ENCODE peak calls at places on chromosome 20, in eight cellular contexts. U, X, D, H, M, Z, A and I are unnamed samples.

GRCh38 chr20:59030911-59031310 is 1.2 kb downstream of the ATP5F1E start:
- DNase-seq in U (no peak), X (no peak), D (no peak), H (no peak), M (no peak), Z (no peak), A (no peak), I (no peak)

GRCh38 chr20:58634818-58635665 is 16.0 kb upstream of the STX16 start:
- DNase-seq in U (no peak), X (no peak), D (peak), H (no peak), M (no peak), Z (peak), A (no peak), I (no peak)

GRCh38 chr20:40449974-40450616 is 238.9 kb downstream of the MAFB start:
- DNase-seq in U (no peak), X (no peak), D (no peak), H (no peak), M (no peak), Z (no peak), A (no peak), I (no peak)

GRCh38 chr20:31260326-31260932 is 3.0 kb downstream of the DEFB115 start:
- DNase-seq in U (no peak), X (no peak), D (no peak), H (peak), M (no peak), Z (no peak), A (peak), I (no peak)

GRCh38 chr20:1345030-1345755 is 16.3 kb upstream of the SDCBP2 start:
- DNase-seq in U (no peak), X (no peak), D (no peak), H (no peak), M (no peak), Z (no peak), A (no peak), I (no peak)

GRCh38 chr20:25233016-25233772 is 14.7 kb upstream of the PYGB start:
- DNase-seq in U (no peak), X (no peak), D (no peak), H (no peak), M (no peak), Z (peak), A (no peak), I (no peak)

GRCh38 chr20:17662333-17663039 is 19.6 kb downstream of the RRBP1 start:
- DNase-seq in U (peak), X (no peak), D (no peak), H (no peak), M (no peak), Z (peak), A (peak), I (no peak)

GRCh38 chr20:23295934-23296333 is 54.7 kb upstream of the NXT1 start:
- DNase-seq in U (no peak), X (no peak), D (no peak), H (no peak), M (no peak), Z (peak), A (no peak), I (no peak)

GRCh38 chr20:53044296-53044695 is 72.1 kb downstream of the TSHZ2 start:
- DNase-seq in U (no peak), X (no peak), D (no peak), H (no peak), M (no peak), Z (no peak), A (no peak), I (no peak)

GRCh38 chr20:35478804-35479472 is 23.5 kb downstream of the CEP250 start:
- DNase-seq in U (no peak), X (no peak), D (no peak), H (peak), M (no peak), Z (no peak), A (peak), I (no peak)

GRCh38 chr20:6122873-6123649 is at the start of gene FERMT1:
- DNase-seq in U (peak), X (peak), D (peak), H (no peak), M (no peak), Z (peak), A (peak), I (peak)

GRCh38 chr20:24979036-24979960 is 13.3 kb downstream of the APMAP start:
- DNase-seq in U (no peak), X (no peak), D (no peak), H (no peak), M (no peak), Z (peak), A (no peak), I (no peak)

GRCh38 chr20:41330343-41330720 is 10.3 kb upstream of the LPIN3 start:
- DNase-seq in U (no peak), X (no peak), D (no peak), H (no peak), M (no peak), Z (no peak), A (no peak), I (no peak)

GRCh38 chr20:4944918-4945317 is 56.4 kb downstream of the SLC23A2 start:
- DNase-seq in U (no peak), X (no peak), D (no peak), H (no peak), M (no peak), Z (no peak), A (no peak), I (no peak)

GRCh38 chr20:55160022-55160421 is 684.6 kb downstream of the DOK5 start:
- DNase-seq in U (no peak), X (no peak), D (no peak), H (no peak), M (no peak), Z (no peak), A (no peak), I (peak)

GRCh38 chr20:846894-847278 is 13.4 kb downstream of the FAM110A start:
- DNase-seq in U (peak), X (no peak), D (peak), H (peak), M (peak), Z (no peak), A (peak), I (no peak)

GRCh38 chr20:46683939-46684750 is 5.1 kb downstream of the TP53RK start:
- DNase-seq in U (peak), X (peak), D (no peak), H (no peak), M (no peak), Z (peak), A (no peak), I (peak)

GRCh38 chr20:50366270-50367103 is 143.7 kb upstream of the PTPN1 start:
- DNase-seq in U (peak), X (no peak), D (no peak), H (no peak), M (no peak), Z (peak), A (no peak), I (no peak)

GRCh38 chr20:58366016-58366415 is 23.0 kb upstream of the VAPB start:
- DNase-seq in U (no peak), X (no peak), D (no peak), H (no peak), M (no peak), Z (no peak), A (no peak), I (peak)

GRCh38 chr20:673606-674005 is 2.0 kb downstream of the SCRT2 start:
- DNase-seq in U (no peak), X (no peak), D (no peak), H (no peak), M (no peak), Z (no peak), A (no peak), I (no peak)

GRCh38 chr20:5164645-5165399 is 38.0 kb downstream of the CDS2 start:
- DNase-seq in U (no peak), X (no peak), D (no peak), H (no peak), M (no peak), Z (no peak), A (no peak), I (no peak)

GRCh38 chr20:11473971-11474370 is 443.7 kb upstream of the BTBD3 start:
- DNase-seq in U (no peak), X (no peak), D (no peak), H (no peak), M (no peak), Z (no peak), A (no peak), I (no peak)

GRCh38 chr20:11467436-11467835 is 450.3 kb upstream of the BTBD3 start:
- DNase-seq in U (no peak), X (no peak), D (no peak), H (no peak), M (no peak), Z (no peak), A (no peak), I (no peak)

GRCh38 chr20:11468880-11469279 is 448.8 kb upstream of the BTBD3 start:
- DNase-seq in U (no peak), X (no peak), D (no peak), H (no peak), M (no peak), Z (no peak), A (no peak), I (no peak)

DNA sequence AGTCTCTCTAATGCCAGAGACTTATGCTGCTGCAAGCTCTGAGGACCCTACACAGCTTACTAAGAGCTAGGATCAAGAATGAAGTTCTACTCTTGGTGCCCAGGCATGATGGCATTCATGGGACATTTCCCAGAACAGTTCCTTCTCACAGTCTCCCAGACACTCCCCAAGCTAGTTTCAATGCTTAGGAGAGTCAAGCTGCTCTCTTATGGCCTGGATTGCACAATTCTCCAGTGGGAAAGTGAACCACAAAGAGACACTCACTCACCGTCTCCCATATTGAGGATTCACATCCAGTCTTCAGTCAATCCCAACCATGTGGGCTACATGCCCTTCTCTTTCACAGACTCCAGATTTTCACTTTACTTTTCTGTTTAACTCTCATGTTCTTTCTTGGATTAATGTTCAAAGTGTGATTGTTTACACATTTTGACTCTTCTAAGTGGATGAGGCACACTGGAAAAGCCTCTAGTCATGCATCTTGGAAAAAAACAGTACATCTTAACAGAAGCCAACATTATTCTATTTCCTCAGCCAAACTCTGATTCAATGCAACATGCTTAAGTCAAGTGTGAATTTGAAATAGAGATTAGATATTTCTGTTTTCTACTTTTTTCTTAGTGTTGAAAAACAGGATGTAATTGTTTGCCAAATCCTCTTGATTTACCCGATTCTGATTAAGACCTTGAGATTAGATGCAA is 447.7 kb upstream of the BTBD3 start:
- DNase-seq in U (no peak), X (no peak), D (no peak), H (no peak), M (no peak), Z (no peak), A (no peak), I (no peak)
- TF ChIP-seq CTCF in U (no peak), X (no peak), D (no peak), H (no peak), M (no peak), Z (no peak), A (no peak), I (no peak)

GRCh38 chr20:32443386-32443974 is 85.3 kb downstream of the ASXL1 start:
- DNase-seq in U (no peak), X (no peak), D (no peak), H (peak), M (no peak), Z (peak), A (no peak), I (no peak)
- TF ChIP-seq CTCF in U (no peak), X (no peak), D (no peak), H (peak), M (no peak), Z (no peak), A (no peak), I (no peak)

GRCh38 chr20:36836591-36837329 is 39.2 kb upstream of the TLDC2 start:
- DNase-seq in U (peak), X (no peak), D (peak), H (peak), M (peak), Z (peak), A (peak), I (peak)
- TF ChIP-seq CTCF in U (peak), X (no peak), D (peak), H (peak), M (peak), Z (no peak), A (peak), I (peak)

DNA sequence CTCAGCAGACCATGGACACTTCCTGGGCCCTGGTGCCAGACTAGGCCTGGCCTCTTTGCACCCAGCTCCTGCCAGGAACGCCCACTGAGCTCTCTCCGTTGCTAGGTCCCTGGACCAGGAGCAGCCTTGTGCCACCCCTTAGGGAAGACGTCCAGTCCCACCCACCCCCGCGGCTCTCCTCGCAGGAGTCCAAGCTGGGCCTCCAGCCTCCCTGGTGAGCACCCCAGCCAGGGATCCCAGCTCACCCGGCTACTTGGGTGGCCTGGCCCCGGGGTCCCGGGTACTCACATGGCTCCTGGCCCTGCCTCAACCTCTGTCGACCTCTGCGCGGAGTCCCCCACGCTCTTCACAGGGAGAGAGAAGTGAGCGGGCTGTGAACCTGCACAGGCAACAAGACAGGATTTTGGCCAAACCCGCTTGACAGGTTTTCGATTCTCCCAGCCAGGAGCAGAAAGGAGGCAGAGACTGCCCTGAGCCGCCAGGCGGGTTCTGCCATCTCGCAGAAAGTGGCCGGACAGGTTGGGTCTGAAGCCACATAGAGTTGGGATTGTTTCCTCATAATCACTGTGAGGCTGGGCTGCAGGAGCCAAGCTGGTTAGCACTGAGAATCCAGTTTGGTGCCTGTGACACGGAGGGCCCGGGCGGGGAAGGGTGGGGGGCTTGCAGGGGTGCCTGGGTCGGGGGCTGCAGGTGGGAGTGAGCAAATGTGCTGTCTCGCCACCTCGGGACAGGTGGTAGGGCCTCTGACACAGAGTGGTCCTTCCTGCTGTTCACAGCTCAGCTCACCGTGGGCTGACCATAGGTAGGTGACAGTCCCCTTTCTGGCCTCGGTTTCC is at the start of gene RBBP8NL:
- DNase-seq in U (no peak), X (no peak), D (no peak), H (no peak), M (no peak), Z (no peak), A (no peak), I (no peak)
- TF ChIP-seq CTCF in U (no peak), X (no peak), D (no peak), H (no peak), M (no peak), Z (no peak), A (no peak), I (no peak)

GRCh38 chr20:18718129-18718528 is 95.5 kb upstream of the SCP2D1 start:
- DNase-seq in U (no peak), X (no peak), D (no peak), H (no peak), M (no peak), Z (no peak), A (peak), I (no peak)
- TF ChIP-seq CTCF in U (no peak), X (no peak), D (peak), H (peak), M (no peak), Z (no peak), A (no peak), I (no peak)

DNA sequence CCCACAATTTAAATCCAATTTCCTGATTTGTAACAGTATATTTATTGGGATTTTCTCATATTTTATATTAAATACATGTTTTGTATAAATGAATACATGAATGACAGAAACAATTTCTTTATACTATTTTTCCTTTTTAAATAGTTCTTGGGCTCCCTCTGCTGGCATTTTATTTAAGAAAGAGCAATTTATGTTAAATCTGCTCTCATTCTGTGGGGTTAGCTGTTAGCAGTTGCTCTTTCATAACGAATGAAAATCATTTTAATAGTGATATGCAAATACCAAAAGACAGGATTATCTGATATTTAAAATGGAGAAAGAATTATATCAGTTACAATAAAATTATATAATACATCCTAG is 118.3 kb downstream of the RALGAPA2 start:
- DNase-seq in U (no peak), X (no peak), D (peak), H (peak), M (no peak), Z (no peak), A (peak), I (no peak)
- TF ChIP-seq CTCF in U (no peak), X (no peak), D (peak), H (peak), M (peak), Z (no peak), A (peak), I (no peak)

GRCh38 chr20:8718214-8718613 is 350.7 kb upstream of the PLCB4 start:
- DNase-seq in U (no peak), X (peak), D (no peak), H (no peak), M (no peak), Z (peak), A (no peak), I (no peak)

GRCh38 chr20:8720089-8720488 is 348.8 kb upstream of the PLCB4 start:
- DNase-seq in U (no peak), X (no peak), D (no peak), H (no peak), M (no peak), Z (no peak), A (no peak), I (no peak)

GRCh38 chr20:8723296-8723695 is 345.6 kb upstream of the PLCB4 start:
- DNase-seq in U (no peak), X (no peak), D (no peak), H (no peak), M (no peak), Z (no peak), A (no peak), I (no peak)

GRCh38 chr20:8722277-8722928 is 346.5 kb upstream of the PLCB4 start:
- DNase-seq in U (peak), X (no peak), D (peak), H (peak), M (no peak), Z (no peak), A (peak), I (peak)

DNA sequence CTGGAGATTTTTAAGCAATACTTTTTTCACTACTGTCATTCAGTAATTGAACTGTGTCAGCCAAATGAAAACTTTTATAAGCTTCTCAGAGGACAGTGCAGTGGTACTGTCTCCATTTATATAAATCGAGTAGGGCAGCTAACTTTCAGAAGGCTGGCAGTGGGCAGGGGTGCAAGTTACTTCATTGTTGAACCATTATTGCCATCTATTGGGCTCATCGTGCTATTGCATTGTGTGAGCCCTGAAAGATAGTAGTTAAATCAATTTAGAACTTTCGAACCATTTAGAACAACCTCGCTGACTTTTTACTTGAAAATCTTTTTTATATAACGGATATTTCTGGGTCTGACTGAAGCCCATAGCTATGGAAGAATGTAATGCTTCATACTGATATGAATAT is 347.8 kb upstream of the PLCB4 start:
- DNase-seq in U (peak), X (no peak), D (no peak), H (peak), M (no peak), Z (peak), A (peak), I (peak)
- TF ChIP-seq CTCF in U (peak), X (peak), D (peak), H (peak), M (peak), Z (peak), A (peak), I (peak)

GRCh38 chr20:34473262-34473883 is 42.8 kb upstream of the DYNLRB1 start:
- DNase-seq in U (peak), X (peak), D (peak), H (peak), M (no peak), Z (no peak), A (peak), I (peak)
- TF ChIP-seq CTCF in U (no peak), X (peak), D (peak), H (peak), M (no peak), Z (no peak), A (peak), I (peak)

DNA sequence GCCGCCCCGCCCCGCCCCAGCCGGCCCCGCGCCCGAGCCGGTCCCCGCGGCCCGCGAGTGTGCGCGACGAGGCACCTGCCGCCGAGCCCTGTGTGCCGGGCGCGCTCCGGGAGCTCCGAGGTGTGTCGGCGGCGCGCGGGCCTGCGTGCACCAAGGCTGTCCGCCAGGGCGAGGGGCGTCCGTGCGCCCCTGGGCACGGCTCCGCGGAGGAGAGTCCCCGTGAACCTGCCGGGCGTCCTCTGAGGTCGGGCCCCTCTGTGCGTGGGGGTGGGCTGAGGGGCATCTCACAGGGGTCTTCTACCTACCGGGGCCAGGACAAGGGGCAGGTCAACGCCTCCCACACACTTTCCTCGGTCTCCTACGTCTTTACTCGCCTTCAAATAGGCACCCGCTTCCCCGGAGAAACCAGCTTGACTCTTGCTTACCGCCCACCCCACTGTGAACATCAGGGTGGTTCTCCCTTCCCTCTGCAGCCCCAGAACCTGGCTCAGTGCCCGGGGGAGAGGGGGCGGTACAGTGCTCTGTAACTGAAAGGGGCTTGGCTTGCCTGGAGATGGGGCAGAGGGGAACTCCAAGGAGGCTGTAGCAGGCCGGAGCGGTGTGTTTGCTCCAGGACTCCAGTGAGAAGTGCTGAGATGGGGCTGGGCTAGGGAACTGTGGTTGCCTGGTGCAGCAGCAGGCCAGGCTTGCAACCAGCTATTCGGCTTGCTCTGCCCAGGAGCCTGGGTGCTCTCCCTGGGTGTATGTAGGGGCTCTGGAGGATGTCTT is at the start of gene SAMD10:
- DNase-seq in U (peak), X (peak), D (peak), H (peak), M (peak), Z (no peak), A (peak), I (peak)
- TF ChIP-seq CTCF in U (peak), X (no peak), D (no peak), H (peak), M (no peak), Z (no peak), A (peak), I (no peak)